ENCODE peak calls at places on chromosomes 4 and X, in five cellular contexts. One of them, this sample, is unnamed.

GRCh38 chr4:26032572-26033320 is 118.7 kb downstream of the SMIM20 start:
- DNase-seq in NCI-H774: peak; percentile 41
- DNase-seq in NAMALWA: no peak
- DNase-seq in esophagus squamous epithelium: no peak
- DNase-seq in AG10803: peak; percentile 95
- DNase-seq in this sample: peak; percentile 92

GRCh38 chr4:24734511-24734910 is 60.9 kb upstream of the SOD3 start:
- DNase-seq in NCI-H774: no peak
- DNase-seq in NAMALWA: no peak
- DNase-seq in esophagus squamous epithelium: no peak
- DNase-seq in AG10803: peak; percentile 77
- DNase-seq in this sample: peak; percentile 72

GRCh38 chr4:108531461-108531860 is 88.9 kb upstream of the RPL34 start:
- DNase-seq in NCI-H774: no peak
- DNase-seq in NAMALWA: no peak
- DNase-seq in esophagus squamous epithelium: no peak
- DNase-seq in AG10803: no peak
- DNase-seq in this sample: no peak

GRCh38 chrX:107707866-107708265 is 67.7 kb downstream of the TSC22D3 start:
- DNase-seq in NCI-H774: no peak
- DNase-seq in NAMALWA: no peak
- DNase-seq in esophagus squamous epithelium: no peak
- DNase-seq in AG10803: no peak
- DNase-seq in this sample: no peak

GRCh38 chr4:138669479-138670165 is 346.0 kb upstream of the NOCT start:
- DNase-seq in NCI-H774: no peak
- DNase-seq in NAMALWA: no peak
- DNase-seq in esophagus squamous epithelium: no peak
- DNase-seq in AG10803: no peak
- DNase-seq in this sample: no peak

GRCh38 chr4:112652216-112652615 is 15.3 kb downstream of the LARP7 start:
- DNase-seq in NCI-H774: no peak
- DNase-seq in NAMALWA: no peak
- DNase-seq in esophagus squamous epithelium: no peak
- DNase-seq in AG10803: no peak
- DNase-seq in this sample: no peak

GRCh38 chr4:109005523-109005922 is 242.7 kb upstream of the ETNPPL start:
- DNase-seq in NCI-H774: no peak
- DNase-seq in NAMALWA: no peak
- DNase-seq in esophagus squamous epithelium: no peak
- DNase-seq in AG10803: peak; percentile 27
- DNase-seq in this sample: no peak

GRCh38 chrX:153556767-153557166 is 39.3 kb downstream of the ATP2B3 start:
- DNase-seq in NCI-H774: no peak
- DNase-seq in NAMALWA: no peak
- DNase-seq in esophagus squamous epithelium: no peak
- DNase-seq in AG10803: no peak
- DNase-seq in this sample: no peak

GRCh38 chr4:142473960-142474338 is 372.2 kb downstream of the INPP4B start:
- DNase-seq in NCI-H774: no peak
- DNase-seq in NAMALWA: no peak
- DNase-seq in esophagus squamous epithelium: no peak
- DNase-seq in AG10803: no peak
- DNase-seq in this sample: no peak

GRCh38 chr4:5956285-5957021 is 61.8 kb downstream of the C4orf50 start:
- DNase-seq in NCI-H774: peak; percentile 94
- DNase-seq in NAMALWA: no peak
- DNase-seq in esophagus squamous epithelium: no peak
- DNase-seq in AG10803: no peak
- DNase-seq in this sample: no peak

GRCh38 chr4:38663021-38663800 is 788 bp upstream of the KLF3 start:
- DNase-seq in NCI-H774: no peak
- DNase-seq in NAMALWA: peak; percentile 40
- DNase-seq in esophagus squamous epithelium: peak; percentile 50
- DNase-seq in AG10803: peak; percentile 36
- DNase-seq in this sample: peak; percentile 25

GRCh38 chrX:151100796-151101195 is 75.6 kb upstream of the GPR50 start:
- DNase-seq in NCI-H774: no peak
- DNase-seq in NAMALWA: no peak
- DNase-seq in esophagus squamous epithelium: no peak
- DNase-seq in AG10803: no peak
- DNase-seq in this sample: no peak

GRCh38 chr4:56468097-56468422 is 643 bp downstream of the SRP72 start:
- DNase-seq in NCI-H774: no peak
- DNase-seq in NAMALWA: no peak
- DNase-seq in esophagus squamous epithelium: no peak
- DNase-seq in AG10803: no peak
- DNase-seq in this sample: no peak

GRCh38 chr4:40307627-40308497 is 27.3 kb upstream of the CHRNA9 start:
- DNase-seq in NCI-H774: no peak
- DNase-seq in NAMALWA: peak; percentile 96
- DNase-seq in esophagus squamous epithelium: no peak
- DNase-seq in AG10803: no peak
- DNase-seq in this sample: no peak

GRCh38 chr4:88101165-88101564 is 57.3 kb downstream of the ABCG2 start:
- DNase-seq in NCI-H774: no peak
- DNase-seq in NAMALWA: no peak
- DNase-seq in esophagus squamous epithelium: no peak
- DNase-seq in AG10803: no peak
- DNase-seq in this sample: no peak

GRCh38 chr4:182582245-182582644 is 334.9 kb downstream of the DCTD start:
- DNase-seq in NCI-H774: no peak
- DNase-seq in NAMALWA: no peak
- DNase-seq in esophagus squamous epithelium: no peak
- DNase-seq in AG10803: no peak
- DNase-seq in this sample: no peak

GRCh38 chr4:53321151-53321987 is 44.5 kb downstream of the SCFD2 start:
- DNase-seq in NCI-H774: peak; percentile 7
- DNase-seq in NAMALWA: no peak
- DNase-seq in esophagus squamous epithelium: no peak
- DNase-seq in AG10803: peak; percentile 97
- DNase-seq in this sample: peak; percentile 91

GRCh38 chrX:23118890-23119527 is 119.2 kb downstream of the DDX53 start:
- DNase-seq in NCI-H774: no peak
- DNase-seq in NAMALWA: no peak
- DNase-seq in esophagus squamous epithelium: no peak
- DNase-seq in AG10803: no peak
- DNase-seq in this sample: no peak

GRCh38 chr4:86108152-86108551 is 251.7 kb downstream of the MAPK10 start:
- DNase-seq in NCI-H774: no peak
- DNase-seq in NAMALWA: no peak
- DNase-seq in esophagus squamous epithelium: no peak
- DNase-seq in AG10803: peak; percentile 44
- DNase-seq in this sample: no peak

GRCh38 chrX:1212532-1212931 is at the start of gene CRLF2:
- DNase-seq in NCI-H774: no peak
- DNase-seq in NAMALWA: peak; percentile 11
- DNase-seq in esophagus squamous epithelium: no peak
- DNase-seq in AG10803: no peak
- DNase-seq in this sample: no peak

GRCh38 chrX:7908821-7909220 is 18.4 kb downstream of the PNPLA4 start:
- DNase-seq in NCI-H774: no peak
- DNase-seq in NAMALWA: no peak
- DNase-seq in esophagus squamous epithelium: no peak
- DNase-seq in AG10803: no peak
- DNase-seq in this sample: no peak

GRCh38 chr4:150476776-150477175 is 105.2 kb upstream of the MAB21L2 start:
- DNase-seq in NCI-H774: no peak
- DNase-seq in NAMALWA: no peak
- DNase-seq in esophagus squamous epithelium: no peak
- DNase-seq in AG10803: no peak
- DNase-seq in this sample: no peak

GRCh38 chrX:9847071-9847470 is 60.8 kb downstream of the SHROOM2 start:
- DNase-seq in NCI-H774: no peak
- DNase-seq in NAMALWA: no peak
- DNase-seq in esophagus squamous epithelium: no peak
- DNase-seq in AG10803: peak; percentile 37
- DNase-seq in this sample: no peak

GRCh38 chrX:40581333-40581910 is 652 bp downstream of the ATP6AP2 start:
- DNase-seq in NCI-H774: no peak
- DNase-seq in NAMALWA: peak; percentile 45
- DNase-seq in esophagus squamous epithelium: no peak
- DNase-seq in AG10803: peak; percentile 47
- DNase-seq in this sample: peak; percentile 43

GRCh38 chrX:47191331-47191730 is 2.3 kb upstream of the UBA1 start:
- DNase-seq in NCI-H774: peak; percentile 1
- DNase-seq in NAMALWA: peak; percentile 80
- DNase-seq in esophagus squamous epithelium: no peak
- DNase-seq in AG10803: no peak
- DNase-seq in this sample: no peak

GRCh38 chr4:7398104-7398423 is 36.7 kb downstream of the PSAPL1 start:
- DNase-seq in NCI-H774: peak; percentile 60
- DNase-seq in NAMALWA: no peak
- DNase-seq in esophagus squamous epithelium: no peak
- DNase-seq in AG10803: peak; percentile 25
- DNase-seq in this sample: no peak

GRCh38 chrX:107542500-107542899 is 85.8 kb upstream of the PRPS1 start:
- DNase-seq in NCI-H774: peak; percentile 1
- DNase-seq in NAMALWA: peak; percentile 5
- DNase-seq in esophagus squamous epithelium: no peak
- DNase-seq in AG10803: peak; percentile 21
- DNase-seq in this sample: no peak

GRCh38 chr4:85372986-85373385 is 102.0 kb upstream of the ARHGAP24 start:
- DNase-seq in NCI-H774: no peak
- DNase-seq in NAMALWA: no peak
- DNase-seq in esophagus squamous epithelium: no peak
- DNase-seq in AG10803: no peak
- DNase-seq in this sample: no peak

GRCh38 chr4:188934320-188934975 is 795.2 kb downstream of the TRIML1 start:
- DNase-seq in NCI-H774: no peak
- DNase-seq in NAMALWA: no peak
- DNase-seq in esophagus squamous epithelium: no peak
- DNase-seq in AG10803: peak; percentile 27
- DNase-seq in this sample: peak; percentile 11

GRCh38 chr4:84931961-84932360 is 34.5 kb downstream of the WDFY3 start:
- DNase-seq in NCI-H774: no peak
- DNase-seq in NAMALWA: no peak
- DNase-seq in esophagus squamous epithelium: no peak
- DNase-seq in AG10803: no peak
- DNase-seq in this sample: no peak

GRCh38 chr4:108192056-108192455 is 23.3 kb upstream of the LEF1 start:
- DNase-seq in NCI-H774: no peak
- DNase-seq in NAMALWA: no peak
- DNase-seq in esophagus squamous epithelium: no peak
- DNase-seq in AG10803: no peak
- DNase-seq in this sample: no peak

This sample was measured in fibroblast of gingiva.